ENCODE peak calls at places on chromosomes 6 and 20, in six cellular contexts. Z, Y, N, A, S and L are unnamed samples.

GRCh38 chr6:104182811-104183210 is 676.9 kb downstream of the HACE1 start:
- DNase-seq in Z (no peak), Y (no peak), N (peak), A (no peak), S (peak), L (no peak)

GRCh38 chr6:27726620-27727023 is 185.6 kb downstream of the OR2B2 start:
- DNase-seq in Z (no peak), Y (no peak), N (no peak), A (no peak), S (no peak), L (no peak)

GRCh38 chr20:33654680-33655161 is 7.4 kb upstream of the C20orf144 start:
- DNase-seq in Z (no peak), Y (no peak), N (no peak), A (no peak), S (peak), L (no peak)

GRCh38 chr6:37820713-37821069 is 1.2 kb downstream of the ZFAND3 start:
- DNase-seq in Z (no peak), Y (no peak), N (no peak), A (no peak), S (peak), L (no peak)

GRCh38 chr20:8389381-8390368 is 257.6 kb downstream of the PLCB1 start:
- DNase-seq in Z (no peak), Y (no peak), N (peak), A (no peak), S (peak), L (no peak)

GRCh38 chr20:24753136-24753535 is 195.9 kb upstream of the CST7 start:
- DNase-seq in Z (no peak), Y (no peak), N (no peak), A (no peak), S (no peak), L (no peak)

GRCh38 chr6:19261642-19262041 is 575.5 kb upstream of the ID4 start:
- DNase-seq in Z (no peak), Y (no peak), N (no peak), A (no peak), S (no peak), L (no peak)

GRCh38 chr6:43699564-43700186 is 12.1 kb upstream of the MRPS18A start:
- DNase-seq in Z (no peak), Y (no peak), N (no peak), A (no peak), S (peak), L (no peak)

GRCh38 chr20:41398408-41398807 is 31.8 kb upstream of the EMILIN3 start:
- DNase-seq in Z (no peak), Y (no peak), N (no peak), A (no peak), S (peak), L (no peak)

GRCh38 chr6:9463311-9463710 is 951.6 kb downstream of the TFAP2A start:
- DNase-seq in Z (no peak), Y (no peak), N (peak), A (no peak), S (no peak), L (no peak)

GRCh38 chr6:43570876-43571441 is 4.9 kb downstream of the XPO5 start:
- DNase-seq in Z (no peak), Y (no peak), N (no peak), A (no peak), S (peak), L (no peak)

GRCh38 chr6:118188561-118188960 is 281.5 kb downstream of the SLC35F1 start:
- DNase-seq in Z (no peak), Y (no peak), N (no peak), A (no peak), S (no peak), L (no peak)

GRCh38 chr6:52937908-52938307 is 28.4 kb upstream of the GSTA3 start:
- DNase-seq in Z (no peak), Y (no peak), N (peak), A (no peak), S (no peak), L (no peak)

GRCh38 chr20:15496501-15497039 is 1076.7 kb downstream of the KIF16B start:
- DNase-seq in Z (no peak), Y (no peak), N (no peak), A (no peak), S (no peak), L (no peak)

GRCh38 chr20:32945710-32946221 is 58.5 kb downstream of the SUN5 start:
- DNase-seq in Z (no peak), Y (no peak), N (peak), A (no peak), S (no peak), L (no peak)

GRCh38 chr6:136923116-136923953 is 1.2 kb downstream of the SLC35D3 start:
- DNase-seq in Z (no peak), Y (no peak), N (no peak), A (no peak), S (peak), L (no peak)

GRCh38 chr6:2839195-2839981 is 2.3 kb downstream of the SERPINB1 start:
- DNase-seq in Z (no peak), Y (no peak), N (peak), A (no peak), S (peak), L (no peak)

GRCh38 chr6:26299286-26300042 is 65.5 kb upstream of the BTN3A2 start:
- DNase-seq in Z (no peak), Y (no peak), N (no peak), A (no peak), S (no peak), L (no peak)

GRCh38 chr6:146100776-146101175 is 71.9 kb downstream of the GRM1 start:
- DNase-seq in Z (no peak), Y (no peak), N (no peak), A (no peak), S (no peak), L (no peak)

GRCh38 chr6:34025851-34026250 is 120.0 kb downstream of the GRM4 start:
- DNase-seq in Z (no peak), Y (no peak), N (no peak), A (no peak), S (no peak), L (no peak)

GRCh38 chr6:15736023-15736696 is 73.3 kb upstream of the DTNBP1 start:
- DNase-seq in Z (no peak), Y (no peak), N (no peak), A (no peak), S (no peak), L (no peak)

GRCh38 chr6:149843051-149843633 is 21.0 kb downstream of the LRP11 start:
- DNase-seq in Z (no peak), Y (no peak), N (no peak), A (no peak), S (no peak), L (no peak)

GRCh38 chr6:27617046-27617687 is 144.3 kb upstream of the ZNF184 start:
- DNase-seq in Z (no peak), Y (no peak), N (peak), A (no peak), S (no peak), L (no peak)

GRCh38 chr6:163414367-163415175 is at the start of gene QKI:
- DNase-seq in Z (no peak), Y (peak), N (peak), A (peak), S (peak), L (peak)

GRCh38 chr20:50029697-50030428 is 47.1 kb downstream of the SNAI1 start:
- DNase-seq in Z (peak), Y (peak), N (peak), A (peak), S (peak), L (no peak)

GRCh38 chr20:18443841-18444240 is 23.0 kb downstream of the DZANK1 start:
- DNase-seq in Z (no peak), Y (no peak), N (peak), A (no peak), S (no peak), L (no peak)

GRCh38 chr6:145042559-145042958 is 692.8 kb downstream of the EPM2A start:
- DNase-seq in Z (no peak), Y (no peak), N (no peak), A (no peak), S (no peak), L (no peak)

GRCh38 chr20:47816487-47817451 is 31.5 kb upstream of the SULF2 start:
- DNase-seq in Z (no peak), Y (no peak), N (no peak), A (no peak), S (no peak), L (no peak)

GRCh38 chr6:40476673-40477072 is 110.5 kb downstream of the LRFN2 start:
- DNase-seq in Z (no peak), Y (no peak), N (no peak), A (no peak), S (no peak), L (no peak)